ENCODE peak calls at places on chromosome 11, in four cellular contexts. Q is cardiac muscle cell, P is PC-3, W is lower lobe of right lung. M is an unnamed sample. For H3K4me1, the result is how much of the 10 kb centered on the place peaks cover.

GRCh38 chr11:65574963-65575567 is 788 bp upstream of the EHBP1L1 start:
- DNase-seq in Q (no peak), P (peak), W (no peak), M (no peak)

GRCh38 chr11:38274031-38274430 is 1676.0 kb upstream of the RAG2 start:
- DNase-seq in Q (no peak), P (no peak), W (no peak), M (no peak)

GRCh38 chr11:78219493-78220217 is 30.9 kb downstream of the USP35 start:
- DNase-seq in Q (no peak), P (no peak), W (no peak), M (no peak)

GRCh38 chr11:117998201-117998579 is 12.0 kb downstream of the IL10RA start:
- DNase-seq in Q (no peak), P (no peak), W (no peak), M (no peak)

GRCh38 chr11:125468025-125468424 is 28.0 kb downstream of the FEZ1 start:
- DNase-seq in Q (no peak), P (no peak), W (no peak), M (no peak)

GRCh38 chr11:15695096-15695721 is 580.5 kb downstream of the INSC start:
- DNase-seq in Q (no peak), P (no peak), W (no peak), M (no peak)

GRCh38 chr11:117826832-117827231 is 2.3 kb upstream of the FXYD2 start:
- DNase-seq in Q (no peak), P (no peak), W (no peak), M (no peak)

GRCh38 chr11:62208785-62209144 is 292 bp downstream of the SCGB2A1 start:
- DNase-seq in Q (no peak), P (no peak), W (no peak), M (no peak)

GRCh38 chr11:108592591-108593213 is 866 bp downstream of the EXPH5 start:
- DNase-seq in Q (peak), P (peak), W (peak), M (peak)

GRCh38 chr11:86152006-86152862 is 83.3 kb upstream of the PICALM start:
- DNase-seq in Q (no peak), P (peak), W (no peak), M (no peak)

GRCh38 chr11:20156280-20156875 is 3.9 kb downstream of the DBX1 start:
- DNase-seq in Q (no peak), P (no peak), W (no peak), M (no peak)

GRCh38 chr11:33542921-33543320 is 157.7 kb downstream of the C11orf91 start:
- DNase-seq in Q (peak), P (peak), W (peak), M (no peak)

GRCh38 chr11:19777032-19777341 is 64.3 kb downstream of the NAV2 start:
- DNase-seq in Q (peak), P (peak), W (no peak), M (peak)

GRCh38 chr11:45650166-45651095 is 15.0 kb downstream of the CHST1 start:
- DNase-seq in Q (no peak), P (no peak), W (no peak), M (no peak)

GRCh38 chr11:107928767-107929507 is 689 bp downstream of the RAB39A start:
- DNase-seq in Q (peak), P (no peak), W (no peak), M (peak)

GRCh38 chr11:125343732-125344131 is 152.3 kb downstream of the FEZ1 start:
- DNase-seq in Q (no peak), P (no peak), W (peak), M (no peak)

GRCh38 chr11:112555491-112556364 is 295.1 kb upstream of the PLET1 start:
- DNase-seq in Q (peak), P (peak), W (peak), M (peak)

GRCh38 chr11:30314625-30315024 is 8.3 kb upstream of the ARL14EP start:
- DNase-seq in Q (no peak), P (peak), W (no peak), M (no peak)

GRCh38 chr11:119691020-119691666 is 37.9 kb downstream of the NECTIN1 start:
- DNase-seq in Q (no peak), P (no peak), W (no peak), M (no peak)

GRCh38 chr11:72522186-72522585 is 87.9 kb upstream of the CLPB start:
- DNase-seq in Q (no peak), P (no peak), W (no peak), M (no peak)

GRCh38 chr11:11407065-11407737 is 54.2 kb upstream of the CSNK2A3 start:
- DNase-seq in Q (peak), P (no peak), W (no peak), M (no peak)
- H3K4me1 ChIP-seq in Q (under half), P (under half), W (half or more), M (under half)

DNA sequence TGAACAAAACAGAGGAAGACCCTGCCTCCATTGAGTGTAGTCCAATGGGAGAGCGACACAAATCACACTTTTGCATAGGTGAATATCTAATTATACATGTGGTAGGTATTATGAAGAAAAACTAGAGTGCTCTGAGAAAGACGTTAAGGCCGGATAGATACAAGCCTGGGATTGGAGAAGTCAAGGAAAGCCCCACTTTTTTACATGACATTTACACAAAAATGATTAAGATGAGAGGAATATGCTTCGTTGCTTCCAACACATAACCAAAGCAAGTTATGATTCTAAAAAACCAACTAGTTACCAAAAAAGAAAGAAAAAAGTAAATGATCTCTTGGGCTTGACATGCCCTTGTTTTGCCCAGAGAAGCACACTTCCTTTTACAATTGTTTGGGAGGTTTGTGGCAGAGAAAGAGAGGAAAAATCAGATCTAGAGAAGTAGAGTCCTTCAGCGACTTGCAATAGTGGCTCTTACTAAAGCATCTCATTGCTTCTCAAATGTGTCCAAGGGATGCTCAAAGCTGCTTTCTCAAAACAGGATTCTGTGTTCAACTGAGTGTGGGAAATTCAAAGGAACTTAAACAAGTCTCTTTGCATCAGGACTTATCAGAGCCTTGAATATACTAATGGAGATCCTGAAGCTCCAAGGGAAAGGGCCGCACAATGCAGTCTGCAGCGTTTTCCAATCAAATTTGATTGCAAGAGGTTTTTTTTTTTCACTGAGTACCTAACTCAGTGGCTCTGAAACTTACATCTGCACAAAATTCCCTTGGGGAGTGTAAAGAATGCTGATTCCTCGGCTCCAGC is 38.8 kb downstream of the FLI1 start:
- DNase-seq in Q (no peak), P (no peak), W (no peak), M (no peak)
- H3K4me1 ChIP-seq in Q (under half), P (under half), W (half or more), M (under half)

GRCh38 chr11:36408476-36409136 is 101.5 kb downstream of the TRAF6 start:
- DNase-seq in Q (no peak), P (no peak), W (no peak), M (no peak)
- H3K4me1 ChIP-seq in Q (under half), P (under half), W (half or more), M (under half)

DNA sequence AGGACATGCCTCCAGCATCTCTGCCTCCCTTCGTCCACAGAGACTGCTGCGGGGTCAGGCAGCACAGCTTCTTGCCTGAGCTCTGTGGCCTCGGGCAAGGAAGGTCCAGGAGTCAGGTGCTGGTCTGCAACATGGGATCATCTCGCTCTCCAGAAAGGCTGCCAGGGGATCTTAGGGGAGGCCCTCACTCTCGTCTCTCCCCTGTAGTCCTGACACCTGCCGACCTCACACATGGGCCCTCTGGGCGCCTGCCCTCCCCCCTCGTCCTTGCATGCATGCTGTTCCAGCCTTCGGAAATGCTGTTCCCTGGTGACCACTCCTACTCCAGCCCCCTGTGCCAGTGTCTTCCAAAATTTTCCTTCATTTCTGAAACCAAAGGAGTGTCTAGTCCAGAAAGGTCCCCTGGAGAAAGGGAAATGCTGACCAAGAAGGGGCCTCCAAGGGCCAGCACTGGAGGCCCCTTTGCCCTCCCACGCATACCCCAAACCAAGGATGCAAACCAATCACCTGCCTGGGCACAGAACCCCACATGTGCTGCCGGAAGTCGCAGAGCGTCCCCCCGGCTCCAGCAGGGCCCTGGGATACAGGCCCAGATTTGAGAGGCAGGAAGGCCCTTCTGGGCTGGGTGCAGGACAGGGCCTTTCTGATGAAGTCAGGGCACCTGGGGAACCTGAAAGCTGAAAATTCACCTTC is 41.0 kb downstream of the IGF2 start:
- DNase-seq in Q (no peak), P (no peak), W (peak), M (peak)
- H3K4me1 ChIP-seq in Q (under half), P (under half), W (under half), M (under half)

DNA sequence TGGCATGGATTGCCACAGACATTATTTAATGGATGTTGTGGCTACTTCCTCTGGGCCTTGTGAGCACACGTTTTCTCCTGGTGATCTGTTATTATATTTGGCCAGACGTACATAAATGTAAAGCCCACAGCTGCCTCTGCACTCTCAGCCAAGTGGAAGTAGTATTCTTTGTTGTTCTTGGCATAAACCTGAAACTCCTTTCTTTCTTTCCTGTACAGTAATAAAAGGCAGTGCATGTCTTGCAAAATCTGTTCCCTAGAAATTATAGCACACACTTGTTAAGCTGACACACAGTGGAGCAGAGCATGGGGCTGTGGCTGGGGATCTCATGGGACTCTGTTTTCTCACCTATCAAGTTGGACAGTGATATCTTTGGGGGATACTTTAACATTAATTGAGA is 20.8 kb downstream of the PANX1 start:
- DNase-seq in Q (no peak), P (peak), W (no peak), M (no peak)
- H3K4me1 ChIP-seq in Q (under half), P (half or more), W (under half), M (under half)

GRCh38 chr11:123184531-123184930 is 10.5 kb downstream of the CLMP start:
- DNase-seq in Q (no peak), P (peak), W (no peak), M (no peak)
- H3K4me1 ChIP-seq in Q (under half), P (half or more), W (under half), M (under half)

DNA sequence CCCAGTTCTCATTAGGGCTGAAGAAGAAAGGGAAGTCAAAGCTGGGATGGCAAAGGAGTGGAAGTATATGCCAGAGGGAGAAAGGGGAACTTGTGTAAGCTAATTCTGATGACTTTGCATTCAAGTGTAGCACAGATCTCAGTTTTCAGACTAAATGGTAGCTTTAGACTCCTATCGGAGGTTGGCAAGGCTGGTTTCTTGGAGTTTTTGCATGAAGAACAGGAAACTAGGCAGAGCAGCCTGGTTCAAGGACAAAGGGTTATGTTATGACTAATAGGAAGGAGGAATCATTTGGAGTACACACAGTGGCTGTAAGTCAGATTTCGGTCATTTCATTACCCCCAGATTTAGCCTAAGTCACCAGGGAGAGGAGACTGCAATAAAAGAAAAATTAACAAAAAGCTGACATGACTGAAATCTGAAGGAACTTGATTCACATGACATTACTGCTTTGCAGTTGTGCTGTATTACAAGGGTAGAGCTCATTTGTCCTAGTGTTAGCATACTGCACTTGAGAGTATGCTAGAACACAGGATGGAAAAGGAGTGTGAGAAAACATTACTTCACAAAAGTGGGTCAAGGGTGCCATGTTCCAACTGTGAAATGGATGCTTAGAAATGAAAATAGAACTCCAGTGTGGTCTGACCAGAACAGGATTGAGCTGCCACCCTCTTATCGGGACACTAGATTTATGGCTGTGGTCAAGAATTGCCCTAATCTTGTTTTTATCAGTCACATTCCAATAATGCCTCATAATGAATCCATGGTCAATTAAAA is 23.6 kb downstream of the ADM start:
- DNase-seq in Q (no peak), P (peak), W (no peak), M (no peak)
- H3K4me1 ChIP-seq in Q (under half), P (half or more), W (half or more), M (under half)

DNA sequence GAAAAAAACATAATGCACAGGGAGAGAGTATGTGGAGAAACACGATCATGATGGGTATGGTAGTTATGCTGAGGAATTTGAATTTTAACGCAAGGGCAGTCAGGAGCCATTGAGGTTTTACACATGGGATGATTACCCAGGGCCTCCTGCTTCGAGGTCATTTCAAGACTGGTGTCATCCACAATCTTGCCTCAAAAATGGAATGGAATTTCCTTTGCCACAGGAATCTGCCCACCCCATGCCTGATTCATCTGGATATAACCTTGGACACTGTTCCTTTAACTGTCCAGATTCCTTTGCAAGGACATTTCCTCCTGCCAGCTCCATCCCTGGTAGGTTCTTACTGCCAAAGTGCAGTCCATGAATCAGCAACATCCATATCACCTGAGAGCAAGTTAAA is 655.9 kb upstream of the TENM4 start:
- DNase-seq in Q (no peak), P (peak), W (no peak), M (no peak)
- H3K4me1 ChIP-seq in Q (under half), P (under half), W (under half), M (under half)

DNA sequence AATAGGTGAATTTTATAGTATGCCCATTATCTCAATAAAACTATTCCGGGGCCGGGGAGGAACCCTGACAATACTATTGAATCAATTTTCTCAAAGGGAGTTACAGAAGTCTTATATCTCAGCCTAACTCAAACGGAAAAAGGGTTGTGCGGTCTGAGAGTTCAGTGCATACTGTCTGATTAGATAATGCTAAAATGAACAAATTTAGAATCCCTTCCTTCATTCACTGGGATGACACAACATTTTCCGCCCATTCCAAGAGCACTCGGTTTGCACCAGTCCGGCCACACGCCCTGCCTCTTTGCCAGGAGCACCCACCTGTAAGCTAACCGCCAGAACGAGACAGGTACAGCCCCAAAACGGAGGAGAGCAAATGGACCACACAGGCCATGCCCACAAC is 50.0 kb upstream of the NFRKB start:
- DNase-seq in Q (no peak), P (no peak), W (no peak), M (no peak)
- H3K4me1 ChIP-seq in Q (under half), P (under half), W (under half), M (under half)

M was measured in aorta.